ENCODE peak calls at places on chromosome 11, in six cellular contexts. Z, N, R, C, Y and G are unnamed samples. For H3K9me2, the result is how much of the 10 kb centered on the place peaks cover.

GRCh38 chr11:86249307-86250098 is 5.0 kb downstream of the EED start:
- DNase-seq in R (no peak), N (peak), Z (no peak), Y (no peak), C (no peak), G (no peak)

GRCh38 chr11:971092-971690 is 45.5 kb downstream of the AP2A2 start:
- DNase-seq in R (no peak), Z (no peak), N (no peak), Y (no peak), C (no peak), G (no peak)

GRCh38 chr11:61917357-61918109 is at the start of gene RAB3IL1:
- DNase-seq in C (no peak), N (peak), R (no peak), Z (peak), Y (no peak), G (peak)

GRCh38 chr11:29173660-29174062 is 843.2 kb downstream of the KCNA4 start:
- DNase-seq in R (peak), C (no peak), Z (no peak), Y (no peak), N (peak), G (peak)

GRCh38 chr11:117271208-117271607 is 19.9 kb upstream of the BACE1-AS start:
- DNase-seq in Z (no peak), N (no peak), Y (no peak), R (no peak), C (no peak), G (no peak)

GRCh38 chr11:69122642-69123431 is 32.9 kb upstream of the SMIM38 start:
- DNase-seq in N (peak), R (peak), C (no peak), Z (peak), Y (no peak), G (peak)

GRCh38 chr11:57202282-57202681 is 20.5 kb downstream of the LRRC55 start:
- DNase-seq in N (no peak), Z (no peak), Y (no peak), C (no peak), R (no peak), G (no peak)

GRCh38 chr11:29282088-29282487 is 734.7 kb downstream of the KCNA4 start:
- DNase-seq in C (no peak), Z (no peak), N (peak), Y (no peak), R (peak), G (peak)

GRCh38 chr11:116697639-116698038 is 75.1 kb downstream of the BUD13 start:
- DNase-seq in Y (no peak), R (no peak), N (no peak), Z (no peak), C (no peak), G (no peak)

GRCh38 chr11:47299078-47299477 is 29.1 kb downstream of the MADD start:
- DNase-seq in N (no peak), Y (no peak), Z (no peak), R (no peak), C (no peak), G (no peak)

GRCh38 chr11:16809901-16810668 is 71.6 kb downstream of the C11orf58 start:
- DNase-seq in C (no peak), Z (no peak), R (no peak), Y (no peak), N (peak), G (peak)

GRCh38 chr11:9759519-9760179 is 95.8 kb downstream of the SWAP70 start:
- DNase-seq in Y (no peak), Z (peak), N (peak), C (peak), R (peak), G (peak)

GRCh38 chr11:87116185-87116584 is 78.5 kb downstream of the TMEM135 start:
- DNase-seq in N (no peak), R (no peak), C (no peak), Z (peak), Y (no peak), G (no peak)

GRCh38 chr11:14500181-14500651 is 605 bp upstream of the COPB1 start:
- DNase-seq in C (peak), N (peak), R (no peak), Z (peak), Y (peak), G (peak)

GRCh38 chr11:10390375-10390774 is 64.7 kb upstream of the AMPD3 start:
- DNase-seq in Y (no peak), C (no peak), Z (no peak), N (peak), R (no peak), G (peak)

GRCh38 chr11:100302824-100303223 is 384.3 kb upstream of the ARHGAP42 start:
- DNase-seq in Y (no peak), Z (no peak), C (no peak), R (no peak), N (no peak), G (no peak)

GRCh38 chr11:59206635-59207034 is 6.1 kb downstream of the MPEG1 start:
- DNase-seq in Y (peak), C (peak), N (peak), Z (peak), R (peak), G (peak)

GRCh38 chr11:73242291-73243092 is 24.4 kb downstream of the P2RY2 start:
- DNase-seq in R (peak), C (peak), N (peak), Y (peak), Z (peak), G (peak)

GRCh38 chr11:70545626-70545945 is 147.3 kb downstream of the CTTN start:
- DNase-seq in Y (no peak), N (peak), Z (no peak), C (no peak), R (no peak), G (peak)

GRCh38 chr11:101955701-101956100 is 39.4 kb upstream of the ANGPTL5 start:
- DNase-seq in C (no peak), Y (no peak), Z (no peak), R (no peak), N (no peak), G (no peak)

GRCh38 chr11:12282676-12283075 is 94.7 kb upstream of the PARVA start:
- DNase-seq in C (no peak), Z (no peak), N (no peak), R (no peak), Y (no peak), G (no peak)

GRCh38 chr11:78595431-78596130 is 20.9 kb upstream of the NARS2 start:
- DNase-seq in C (no peak), Z (no peak), R (no peak), Y (no peak), N (peak), G (no peak)

GRCh38 chr11:1129143-1129665 is 28.5 kb upstream of the MUC5AC start:
- DNase-seq in C (no peak), R (no peak), Y (no peak), Z (peak), N (no peak), G (no peak)

GRCh38 chr11:8913961-8914660 is 3.1 kb downstream of the AKIP1 start:
- DNase-seq in Y (peak), C (peak), R (no peak), N (peak), Z (peak), G (peak)

GRCh38 chr11:69653406-69653960 is 12.5 kb downstream of the CCND1 start:
- DNase-seq in Y (no peak), N (no peak), R (no peak), C (no peak), Z (no peak), G (no peak)

GRCh38 chr11:128889657-128890213 is 1.4 kb upstream of the KCNJ5 start:
- DNase-seq in Z (no peak), N (no peak), Y (no peak), C (no peak), R (no peak), G (no peak)
- H3K9ac ChIP-seq in Z (no peak), N (no peak), Y (no peak), C (no peak), R (no peak), G (no peak)

GRCh38 chr11:132898021-132898420 is 634.3 kb downstream of the OPCML start:
- DNase-seq in Y (no peak), Z (no peak), R (no peak), C (no peak), N (no peak), G (no peak)
- H3K9me2 ChIP-seq in Y (under half), Z (under half), R (under half), C (under half), N (under half), G (under half)

GRCh38 chr11:32430586-32431357 is 4.6 kb downstream of the WT1 start:
- DNase-seq in Y (no peak), Z (peak), R (no peak), N (no peak), C (no peak), G (no peak)
- H3K4me2 ChIP-seq in Y (no peak), Z (no peak), R (no peak), N (no peak), C (no peak), G (no peak)

DNA sequence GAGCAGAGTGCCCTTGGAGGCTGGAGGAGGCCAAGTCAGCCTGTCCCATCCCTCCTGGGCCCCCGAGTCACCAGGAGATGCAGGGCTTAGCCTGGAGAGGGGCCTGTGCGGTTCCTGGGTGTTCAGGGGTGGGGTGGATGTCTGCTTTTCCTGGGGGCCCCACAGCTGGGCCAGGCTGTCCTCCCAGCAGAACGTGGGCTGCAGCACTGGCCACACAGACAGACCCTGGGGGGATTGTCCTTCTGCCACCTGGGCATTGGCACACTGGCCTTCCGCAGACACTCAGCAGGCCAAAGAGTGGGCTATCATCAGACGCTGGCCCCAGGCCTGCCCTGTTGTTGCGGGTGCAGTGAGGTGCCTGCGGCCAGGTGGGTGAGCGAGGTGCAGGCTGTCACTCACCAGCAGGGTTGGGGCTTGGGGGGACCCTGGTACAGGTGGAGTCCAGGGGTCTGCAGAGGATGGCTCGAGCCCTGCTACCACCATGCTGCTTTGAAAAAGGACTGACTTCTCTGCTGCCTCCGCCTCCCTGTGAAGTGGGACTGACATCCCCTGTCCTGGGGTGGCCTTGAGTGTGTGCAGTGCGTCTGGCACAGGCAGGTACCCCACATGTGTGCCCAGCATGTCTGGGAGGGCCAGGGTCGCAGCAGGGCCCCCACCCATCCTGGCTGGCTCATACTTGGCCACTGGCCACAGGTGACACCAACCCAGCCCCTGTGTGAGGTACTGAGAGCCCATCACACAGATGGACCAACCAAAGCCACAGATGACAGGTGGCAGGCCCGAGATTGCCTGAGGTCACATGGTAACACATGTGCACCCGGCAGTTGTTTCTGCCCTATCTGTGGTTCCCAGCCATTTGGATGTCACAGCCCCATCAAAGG is 39.0 kb upstream of the KCNQ1OT1 start:
- DNase-seq in R (no peak), Z (no peak), C (no peak), Y (no peak), N (no peak), G (no peak)
- H3K9ac ChIP-seq in R (no peak), Z (no peak), C (no peak), Y (no peak), N (no peak), G (no peak)